ENCODE peak calls at places on chromosomes 7 and 10, in nine cellular contexts. One of them, this sample, is unnamed. For H3K4me1, the result is how much of the 10 kb centered on the place peaks cover.

GRCh38 chr7:30403477-30403876 is 75.1 kb downstream of the NOD1 start:
- DNase-seq in esophagus squamous epithelium: no peak
- DNase-seq in upper lobe of right lung: no peak
- DNase-seq in mucosa of descending colon: peak
- DNase-seq in cardiac muscle cell: no peak
- DNase-seq in PC-3: peak
- DNase-seq in CD8-positive, alpha-beta T cell: no peak
- DNase-seq in transverse colon: peak
- DNase-seq in prostate gland: no peak
- DNase-seq in this sample: peak

GRCh38 chr10:77444041-77444440 is 193.6 kb downstream of the KCNMA1 start:
- DNase-seq in prostate gland: no peak
- DNase-seq in esophagus squamous epithelium: no peak
- DNase-seq in PC-3: no peak
- DNase-seq in cardiac muscle cell: no peak
- DNase-seq in transverse colon: no peak
- DNase-seq in CD8-positive, alpha-beta T cell: no peak
- DNase-seq in mucosa of descending colon: no peak
- DNase-seq in upper lobe of right lung: no peak
- DNase-seq in this sample: no peak

GRCh38 chr10:89515031-89515841 is 20.2 kb downstream of the SLC16A12 start:
- DNase-seq in prostate gland: no peak
- DNase-seq in transverse colon: no peak
- DNase-seq in mucosa of descending colon: no peak
- DNase-seq in PC-3: no peak
- DNase-seq in CD8-positive, alpha-beta T cell: no peak
- DNase-seq in cardiac muscle cell: peak
- DNase-seq in upper lobe of right lung: no peak
- DNase-seq in esophagus squamous epithelium: no peak
- DNase-seq in this sample: peak

GRCh38 chr7:135795846-135796570 is 47.4 kb upstream of the FAM180A start:
- DNase-seq in transverse colon: no peak
- DNase-seq in esophagus squamous epithelium: no peak
- DNase-seq in prostate gland: no peak
- DNase-seq in upper lobe of right lung: no peak
- DNase-seq in mucosa of descending colon: no peak
- DNase-seq in cardiac muscle cell: no peak
- DNase-seq in CD8-positive, alpha-beta T cell: no peak
- DNase-seq in PC-3: no peak
- DNase-seq in this sample: no peak

GRCh38 chr7:137343483-137343841 is at the start of gene PTN:
- DNase-seq in transverse colon: peak
- DNase-seq in upper lobe of right lung: no peak
- DNase-seq in cardiac muscle cell: peak
- DNase-seq in PC-3: peak
- DNase-seq in esophagus squamous epithelium: no peak
- DNase-seq in mucosa of descending colon: peak
- DNase-seq in CD8-positive, alpha-beta T cell: no peak
- DNase-seq in prostate gland: peak
- DNase-seq in this sample: peak

GRCh38 chr10:4541292-4541691 is 284.7 kb upstream of the AKR1E2 start:
- DNase-seq in prostate gland: peak
- DNase-seq in transverse colon: peak
- DNase-seq in cardiac muscle cell: peak
- DNase-seq in CD8-positive, alpha-beta T cell: no peak
- DNase-seq in mucosa of descending colon: peak
- DNase-seq in upper lobe of right lung: no peak
- DNase-seq in esophagus squamous epithelium: no peak
- DNase-seq in PC-3: peak
- DNase-seq in this sample: peak

GRCh38 chr7:141549582-141549981 is 1.6 kb upstream of the AGK start:
- DNase-seq in prostate gland: no peak
- DNase-seq in mucosa of descending colon: no peak
- DNase-seq in upper lobe of right lung: no peak
- DNase-seq in PC-3: no peak
- DNase-seq in cardiac muscle cell: no peak
- DNase-seq in transverse colon: no peak
- DNase-seq in esophagus squamous epithelium: no peak
- DNase-seq in CD8-positive, alpha-beta T cell: no peak
- DNase-seq in this sample: no peak

GRCh38 chr7:29806793-29807178 is 478 bp downstream of the WIPF3 start:
- DNase-seq in cardiac muscle cell: no peak
- DNase-seq in prostate gland: no peak
- DNase-seq in CD8-positive, alpha-beta T cell: no peak
- DNase-seq in esophagus squamous epithelium: no peak
- DNase-seq in PC-3: no peak
- DNase-seq in transverse colon: peak
- DNase-seq in upper lobe of right lung: no peak
- DNase-seq in mucosa of descending colon: no peak
- DNase-seq in this sample: no peak

GRCh38 chr10:116742367-116743265 is at the start of gene HSPA12A:
- DNase-seq in PC-3: peak
- DNase-seq in esophagus squamous epithelium: no peak
- DNase-seq in upper lobe of right lung: peak
- DNase-seq in mucosa of descending colon: peak
- DNase-seq in transverse colon: peak
- DNase-seq in prostate gland: peak
- DNase-seq in cardiac muscle cell: peak
- DNase-seq in CD8-positive, alpha-beta T cell: no peak
- DNase-seq in this sample: peak

GRCh38 chr10:16792675-16793074 is 24.5 kb downstream of the RSU1 start:
- DNase-seq in PC-3: no peak
- DNase-seq in mucosa of descending colon: no peak
- DNase-seq in esophagus squamous epithelium: no peak
- DNase-seq in cardiac muscle cell: peak
- DNase-seq in transverse colon: no peak
- DNase-seq in CD8-positive, alpha-beta T cell: no peak
- DNase-seq in prostate gland: no peak
- DNase-seq in upper lobe of right lung: no peak
- DNase-seq in this sample: no peak

GRCh38 chr10:15035385-15036301 is 8.1 kb upstream of the OLAH start:
- DNase-seq in mucosa of descending colon: peak
- DNase-seq in esophagus squamous epithelium: no peak
- DNase-seq in transverse colon: peak
- DNase-seq in PC-3: peak
- DNase-seq in cardiac muscle cell: peak
- DNase-seq in upper lobe of right lung: peak
- DNase-seq in prostate gland: no peak
- DNase-seq in CD8-positive, alpha-beta T cell: no peak
- DNase-seq in this sample: no peak

GRCh38 chr10:80542053-80542452 is 4.4 kb downstream of the SH2D4B start:
- DNase-seq in PC-3: no peak
- DNase-seq in prostate gland: no peak
- DNase-seq in esophagus squamous epithelium: no peak
- DNase-seq in mucosa of descending colon: no peak
- DNase-seq in upper lobe of right lung: no peak
- DNase-seq in cardiac muscle cell: peak
- DNase-seq in transverse colon: no peak
- DNase-seq in CD8-positive, alpha-beta T cell: no peak
- DNase-seq in this sample: no peak

GRCh38 chr10:79079490-79080355 is 11.0 kb downstream of the ZMIZ1 start:
- DNase-seq in PC-3: peak
- DNase-seq in transverse colon: peak
- DNase-seq in cardiac muscle cell: peak
- DNase-seq in upper lobe of right lung: no peak
- DNase-seq in CD8-positive, alpha-beta T cell: no peak
- DNase-seq in esophagus squamous epithelium: no peak
- DNase-seq in prostate gland: no peak
- DNase-seq in mucosa of descending colon: no peak
- DNase-seq in this sample: no peak

GRCh38 chr7:4905171-4905570 is 21.7 kb upstream of the RADIL start:
- DNase-seq in esophagus squamous epithelium: no peak
- DNase-seq in mucosa of descending colon: no peak
- DNase-seq in prostate gland: no peak
- DNase-seq in cardiac muscle cell: no peak
- DNase-seq in upper lobe of right lung: no peak
- DNase-seq in transverse colon: no peak
- DNase-seq in CD8-positive, alpha-beta T cell: no peak
- DNase-seq in PC-3: no peak
- DNase-seq in this sample: no peak

GRCh38 chr10:113992601-113993011 is 51.1 kb upstream of the ADRB1 start:
- DNase-seq in PC-3: peak
- DNase-seq in cardiac muscle cell: no peak
- DNase-seq in transverse colon: no peak
- DNase-seq in prostate gland: no peak
- DNase-seq in CD8-positive, alpha-beta T cell: no peak
- DNase-seq in upper lobe of right lung: no peak
- DNase-seq in mucosa of descending colon: no peak
- DNase-seq in esophagus squamous epithelium: no peak
- DNase-seq in this sample: no peak

DNA sequence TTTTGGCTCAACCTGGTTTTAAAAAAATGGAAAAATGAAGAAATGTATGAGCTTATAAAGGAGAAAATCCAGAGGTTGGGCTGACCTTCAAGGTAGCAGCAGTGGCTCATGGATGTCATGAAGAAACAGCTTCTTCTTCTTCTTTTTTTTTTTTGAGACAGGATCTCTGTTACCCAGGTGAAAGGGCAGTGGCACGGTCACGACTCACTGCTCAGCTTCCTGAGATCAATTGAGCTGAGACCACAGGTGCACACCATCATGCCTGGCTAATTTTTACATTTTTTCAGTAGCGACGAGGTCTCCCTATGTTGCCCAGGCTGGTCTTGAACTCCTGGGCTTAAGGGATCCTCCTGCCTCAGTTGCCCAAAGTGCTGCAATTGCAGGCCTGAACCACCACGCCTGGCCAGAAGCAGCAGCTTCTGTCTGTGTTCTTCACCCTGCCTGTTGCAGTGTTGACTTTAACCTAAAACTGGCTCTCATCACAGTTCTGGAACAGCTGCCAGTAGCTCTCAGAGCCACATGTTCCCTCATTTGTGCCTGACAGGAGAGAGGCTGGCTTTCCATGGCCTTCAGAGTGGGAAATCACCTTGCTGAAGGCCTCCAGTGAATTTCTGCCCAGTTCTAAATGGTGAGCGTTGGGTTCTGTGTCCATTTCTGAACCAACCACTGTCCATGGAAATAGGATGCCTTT is 117.7 kb downstream of the PFKFB3 start:
- DNase-seq in upper lobe of right lung: no peak
- DNase-seq in mucosa of descending colon: no peak
- DNase-seq in CD8-positive, alpha-beta T cell: no peak
- DNase-seq in cardiac muscle cell: no peak
- DNase-seq in transverse colon: no peak
- DNase-seq in prostate gland: no peak
- DNase-seq in PC-3: no peak
- DNase-seq in esophagus squamous epithelium: no peak
- DNase-seq in this sample: no peak
- H3K4me1 ChIP-seq in upper lobe of right lung: under half
- H3K4me1 ChIP-seq in mucosa of descending colon: under half
- H3K4me1 ChIP-seq in CD8-positive, alpha-beta T cell: under half
- H3K4me1 ChIP-seq in cardiac muscle cell: under half
- H3K4me1 ChIP-seq in transverse colon: under half
- H3K4me1 ChIP-seq in prostate gland: under half
- H3K4me1 ChIP-seq in PC-3: under half
- H3K4me1 ChIP-seq in esophagus squamous epithelium: under half
- H3K4me1 ChIP-seq in this sample: under half

GRCh38 chr10:33327750-33328149 is 6.7 kb downstream of the NRP1 start:
- DNase-seq in mucosa of descending colon: no peak
- DNase-seq in transverse colon: no peak
- DNase-seq in PC-3: peak
- DNase-seq in cardiac muscle cell: peak
- DNase-seq in prostate gland: no peak
- DNase-seq in upper lobe of right lung: no peak
- DNase-seq in esophagus squamous epithelium: no peak
- DNase-seq in CD8-positive, alpha-beta T cell: no peak
- DNase-seq in this sample: no peak
- TF ChIP-seq CTCF in mucosa of descending colon: no peak
- TF ChIP-seq CTCF in transverse colon: no peak
- TF ChIP-seq CTCF in PC-3: peak
- TF ChIP-seq CTCF in cardiac muscle cell: peak
- TF ChIP-seq CTCF in prostate gland: no peak
- TF ChIP-seq CTCF in upper lobe of right lung: peak
- TF ChIP-seq CTCF in esophagus squamous epithelium: no peak
- TF ChIP-seq CTCF in CD8-positive, alpha-beta T cell: no peak
- TF ChIP-seq CTCF in this sample: peak

GRCh38 chr10:110700947-110701617 is 56.9 kb downstream of the RBM20 start:
- DNase-seq in esophagus squamous epithelium: no peak
- DNase-seq in upper lobe of right lung: no peak
- DNase-seq in CD8-positive, alpha-beta T cell: no peak
- DNase-seq in PC-3: no peak
- DNase-seq in transverse colon: no peak
- DNase-seq in mucosa of descending colon: no peak
- DNase-seq in prostate gland: no peak
- DNase-seq in cardiac muscle cell: no peak
- DNase-seq in this sample: no peak

GRCh38 chr10:110701618-110701971 is 57.5 kb downstream of the RBM20 start:
- DNase-seq in esophagus squamous epithelium: no peak
- DNase-seq in mucosa of descending colon: no peak
- DNase-seq in PC-3: no peak
- DNase-seq in transverse colon: no peak
- DNase-seq in CD8-positive, alpha-beta T cell: no peak
- DNase-seq in cardiac muscle cell: no peak
- DNase-seq in prostate gland: no peak
- DNase-seq in upper lobe of right lung: no peak
- DNase-seq in this sample: no peak

GRCh38 chr10:110704906-110705476 is 60.9 kb downstream of the RBM20 start:
- DNase-seq in cardiac muscle cell: no peak
- DNase-seq in transverse colon: no peak
- DNase-seq in CD8-positive, alpha-beta T cell: no peak
- DNase-seq in prostate gland: no peak
- DNase-seq in PC-3: no peak
- DNase-seq in esophagus squamous epithelium: no peak
- DNase-seq in mucosa of descending colon: no peak
- DNase-seq in upper lobe of right lung: no peak
- DNase-seq in this sample: no peak

GRCh38 chr10:110706690-110707098 is 62.6 kb downstream of the RBM20 start:
- DNase-seq in CD8-positive, alpha-beta T cell: no peak
- DNase-seq in esophagus squamous epithelium: no peak
- DNase-seq in PC-3: peak
- DNase-seq in cardiac muscle cell: peak
- DNase-seq in mucosa of descending colon: no peak
- DNase-seq in transverse colon: no peak
- DNase-seq in upper lobe of right lung: no peak
- DNase-seq in prostate gland: no peak
- DNase-seq in this sample: peak

DNA sequence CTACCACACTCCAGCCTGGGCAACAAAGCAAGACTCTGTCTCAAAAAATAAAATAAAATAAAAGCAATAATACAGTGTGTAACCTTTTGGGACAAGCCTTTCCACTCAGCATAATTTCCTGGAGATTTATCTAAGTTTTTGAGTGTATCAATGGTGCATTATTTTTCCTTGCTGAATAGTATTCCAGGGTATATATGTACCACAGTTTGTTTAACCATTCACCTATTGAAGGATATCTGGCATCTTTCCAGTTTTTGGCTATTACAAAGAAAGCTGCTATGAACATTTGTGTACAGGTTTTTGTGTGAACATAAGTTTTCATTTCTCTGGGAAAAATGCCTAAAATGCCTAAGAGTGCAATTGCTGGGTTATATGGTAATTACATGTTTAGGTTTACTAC is 59.9 kb downstream of the RBM20 start:
- DNase-seq in esophagus squamous epithelium: no peak
- DNase-seq in transverse colon: no peak
- DNase-seq in PC-3: no peak
- DNase-seq in upper lobe of right lung: no peak
- DNase-seq in cardiac muscle cell: no peak
- DNase-seq in mucosa of descending colon: no peak
- DNase-seq in CD8-positive, alpha-beta T cell: no peak
- DNase-seq in prostate gland: no peak
- DNase-seq in this sample: no peak
- H3K4me1 ChIP-seq in esophagus squamous epithelium: under half
- H3K4me1 ChIP-seq in transverse colon: under half
- H3K4me1 ChIP-seq in PC-3: under half
- H3K4me1 ChIP-seq in upper lobe of right lung: under half
- H3K4me1 ChIP-seq in cardiac muscle cell: half or more
- H3K4me1 ChIP-seq in mucosa of descending colon: under half
- H3K4me1 ChIP-seq in CD8-positive, alpha-beta T cell: under half
- H3K4me1 ChIP-seq in prostate gland: under half
- H3K4me1 ChIP-seq in this sample: under half

GRCh38 chr7:115352375-115352774 is 430.5 kb downstream of the MDFIC start:
- DNase-seq in esophagus squamous epithelium: no peak
- DNase-seq in cardiac muscle cell: peak
- DNase-seq in transverse colon: no peak
- DNase-seq in upper lobe of right lung: no peak
- DNase-seq in prostate gland: no peak
- DNase-seq in CD8-positive, alpha-beta T cell: no peak
- DNase-seq in mucosa of descending colon: no peak
- DNase-seq in PC-3: peak
- DNase-seq in this sample: peak
- TF ChIP-seq CTCF in esophagus squamous epithelium: no peak
- TF ChIP-seq CTCF in cardiac muscle cell: no peak
- TF ChIP-seq CTCF in transverse colon: no peak
- TF ChIP-seq CTCF in upper lobe of right lung: no peak
- TF ChIP-seq CTCF in prostate gland: no peak
- TF ChIP-seq CTCF in CD8-positive, alpha-beta T cell: no peak
- TF ChIP-seq CTCF in mucosa of descending colon: no peak
- TF ChIP-seq CTCF in PC-3: no peak
- TF ChIP-seq CTCF in this sample: peak